ENCODE peak calls at places on chromosomes 13 and 19, in four cellular contexts. T is left lung, E is MM.1S, P is adrenal gland. R is an unnamed sample. For H3K36me3, the result is how much of the 10 kb centered on the place peaks cover.

GRCh38 chr13:107210216-107211010 is 642.5 kb upstream of the ARGLU1 start:
- DNase-seq in T (no peak), E (no peak), P (no peak), R (no peak)

GRCh38 chr19:48372904-48373303 is 8.7 kb downstream of the SYNGR4 start:
- DNase-seq in T (no peak), E (no peak), P (no peak), R (no peak)

GRCh38 chr19:5588441-5588840 is 20.7 kb upstream of the TINCR start:
- DNase-seq in T (no peak), E (no peak), P (peak), R (no peak)

GRCh38 chr19:37999309-38000213 is 92.6 kb downstream of the SIPA1L3 start:
- DNase-seq in T (no peak), E (no peak), P (no peak), R (peak)

GRCh38 chr19:33186431-33186830 is 7.7 kb upstream of the LRP3 start:
- DNase-seq in T (no peak), E (no peak), P (peak), R (no peak)

GRCh38 chr13:85284349-85284748 is 514.9 kb downstream of the SLITRK6 start:
- DNase-seq in T (no peak), E (no peak), P (no peak), R (no peak)

GRCh38 chr13:24613128-24613527 is 67.1 kb upstream of the ATP12A start:
- DNase-seq in T (no peak), E (no peak), P (no peak), R (no peak)

GRCh38 chr13:107252021-107252420 is 684.1 kb upstream of the ARGLU1 start:
- DNase-seq in T (no peak), E (no peak), P (no peak), R (no peak)

GRCh38 chr13:30551194-30551593 is 66.5 kb upstream of the USPL1 start:
- DNase-seq in T (no peak), E (peak), P (no peak), R (no peak)
- TF ChIP-seq CTCF in T (no peak), E (peak), P (no peak), R (peak)

GRCh38 chr19:40238775-40239174 is 12.3 kb upstream of the CCNP start:
- DNase-seq in T (peak), E (no peak), P (no peak), R (no peak)
- H3K36me3 ChIP-seq in T (half or more), E (under half), P (under half), R (under half)

GRCh38 chr19:36379510-36379819 is 464 bp upstream of the ZFP14 start:
- DNase-seq in T (no peak), E (no peak), P (no peak), R (no peak)

GRCh38 chr19:36373638-36374156 is 5.3 kb downstream of the ZFP14 start:
- DNase-seq in T (no peak), E (no peak), P (no peak), R (no peak)

GRCh38 chr19:36377541-36378178 is 1.3 kb downstream of the ZFP14 start:
- DNase-seq in T (no peak), E (no peak), P (no peak), R (no peak)

DNA sequence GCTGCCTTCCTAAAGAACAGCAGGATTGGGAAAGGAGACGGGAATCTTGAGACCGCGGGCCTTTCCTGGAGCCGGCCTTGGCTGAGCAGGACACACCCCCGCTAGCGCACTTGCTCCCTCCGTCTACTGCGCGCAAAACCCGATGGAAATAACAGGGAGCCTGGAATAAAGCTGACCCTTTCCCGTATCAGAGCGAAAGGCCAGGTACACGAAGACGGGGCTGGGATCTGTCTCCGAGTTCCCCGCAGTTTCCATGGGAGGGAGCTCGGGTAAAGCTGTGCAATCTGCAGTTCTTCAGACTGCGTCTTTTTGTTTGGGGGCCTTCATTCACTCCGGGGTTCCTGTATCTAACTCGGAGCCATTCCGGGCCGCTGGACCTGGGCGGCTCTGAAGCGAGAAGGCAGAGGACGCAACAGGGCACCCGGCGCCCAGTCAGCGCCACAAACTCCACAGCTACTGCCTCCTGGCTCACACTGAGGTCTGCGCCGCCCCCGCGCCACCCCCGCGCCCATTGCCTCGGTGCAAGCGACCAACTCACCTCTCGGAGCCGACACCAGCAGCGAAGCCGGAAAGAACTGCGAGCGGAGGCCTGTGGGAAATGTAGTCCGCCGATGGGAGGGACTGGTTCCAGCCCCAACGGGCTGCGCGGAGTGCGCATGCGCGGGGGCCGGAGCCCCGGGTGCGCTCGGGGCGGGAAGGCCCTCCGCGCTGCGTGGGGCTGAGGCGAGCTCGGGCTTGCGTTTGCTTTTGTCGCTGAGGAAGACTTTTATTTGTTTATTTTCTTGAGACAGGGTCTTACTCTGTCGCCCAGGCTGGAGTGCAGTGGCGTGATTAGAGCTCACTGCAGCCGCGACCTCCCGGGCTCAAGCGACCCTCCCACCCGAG is at the start of gene ZFP14:
- DNase-seq in T (peak), E (peak), P (peak), R (peak)
- TF ChIP-seq CTCF in T (no peak), E (no peak), P (no peak), R (peak)

DNA sequence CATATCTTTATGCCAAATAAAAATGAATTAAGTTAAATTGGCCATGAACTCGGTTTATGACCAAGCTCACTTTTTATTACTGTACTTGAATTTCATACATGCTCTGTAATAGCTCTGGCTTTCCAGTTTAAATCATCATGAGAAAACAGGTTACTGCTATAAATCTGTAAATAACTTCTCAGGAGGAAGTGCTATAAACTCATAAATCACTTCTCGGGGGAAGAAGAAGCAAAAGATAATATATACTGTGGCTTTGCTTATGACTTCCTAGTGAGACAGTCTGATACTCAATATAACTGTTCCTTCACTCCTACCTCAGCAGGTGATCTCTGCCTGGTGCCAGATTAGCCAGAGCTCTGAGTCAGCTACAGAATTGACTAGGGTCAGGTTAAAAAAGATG is 12.5 kb downstream of the SUPT20H start:
- DNase-seq in T (no peak), E (no peak), P (no peak), R (no peak)
- H3K36me3 ChIP-seq in T (half or more), E (under half), P (under half), R (under half)